ENCODE peak calls at places on chromosomes 7 and 10, in six cellular contexts. W is SK-N-SH, P is HFF-Myc, T is upper lobe of left lung, J is astrocyte of the spinal cord, K is transverse colon. L is an unnamed sample.

GRCh38 chr7:111919690-111920179 is 286.5 kb downstream of the DOCK4 start:
- DNase-seq in T (no peak), J (peak; percentile 90), P (no peak), W (no peak), K (no peak), L (peak; percentile 63)

GRCh38 chr10:42977032-42977416 is 99.8 kb upstream of the RET start:
- DNase-seq in P (no peak), J (no peak), T (no peak), K (peak; percentile 4), W (no peak), L (no peak)

GRCh38 chr10:22246680-22247391 is 29.0 kb upstream of the EBLN1 start:
- DNase-seq in J (peak; percentile 80), T (no peak), K (no peak), W (no peak), P (no peak), L (peak; percentile 75)

GRCh38 chr7:159095979-159096411 is 48.7 kb downstream of the VIPR2 start:
- DNase-seq in K (peak; percentile 5), T (peak; percentile 56), W (no peak), J (no peak), P (no peak), L (no peak)

GRCh38 chr7:19145429-19146201 is 394 bp upstream of the FERD3L start:
- DNase-seq in P (no peak), J (no peak), W (peak; percentile 17), T (no peak), K (no peak), L (no peak)

GRCh38 chr7:11436317-11436716 is 395.7 kb downstream of the THSD7A start:
- DNase-seq in W (no peak), J (peak; percentile 36), T (no peak), P (no peak), K (no peak), L (no peak)

GRCh38 chr10:103040424-103040823 is 122.3 kb downstream of the CNNM2 start:
- DNase-seq in W (no peak), J (peak; percentile 63), P (no peak), T (no peak), K (no peak), L (no peak)

GRCh38 chr7:73830872-73831655 is at the start of gene CLDN4:
- DNase-seq in J (no peak), W (no peak), K (peak; percentile 94), T (peak; percentile 83), P (no peak), L (no peak)

GRCh38 chr7:71132521-71133231 is 732 bp downstream of the GALNT17 start:
- DNase-seq in T (peak; percentile 85), J (peak; percentile 17), W (peak; percentile 35), P (no peak), K (no peak), L (no peak)

GRCh38 chr7:123627859-123628258 is 26.2 kb downstream of the ASB15 start:
- DNase-seq in K (no peak), J (no peak), W (no peak), T (no peak), P (no peak), L (no peak)

GRCh38 chr10:70890917-70891431 is 2.6 kb upstream of the PCBD1 start:
- DNase-seq in W (peak; percentile 88), K (no peak), J (no peak), T (no peak), P (no peak), L (no peak)

GRCh38 chr7:78912781-78913180 is 540.7 kb downstream of the MAGI2 start:
- DNase-seq in W (no peak), T (no peak), K (no peak), P (no peak), J (peak; percentile 2), L (no peak)

GRCh38 chr10:101629781-101630419 is 41.8 kb downstream of the DPCD start:
- DNase-seq in W (no peak), K (no peak), J (no peak), P (no peak), T (no peak), L (no peak)

GRCh38 chr10:103451091-103451801 is 924 bp downstream of the CALHM2 start:
- DNase-seq in J (no peak), K (peak; percentile 52), T (peak; percentile 86), W (peak; percentile 85), P (peak; percentile 53), L (no peak)

GRCh38 chr7:116395125-116395791 is 104.3 kb upstream of the CAV2 start:
- DNase-seq in P (peak; percentile 43), K (no peak), T (no peak), W (no peak), J (peak; percentile 91), L (peak; percentile 83)

GRCh38 chr10:71746344-71747037 is 26.8 kb downstream of the VSIR start:
- DNase-seq in K (peak; percentile 57), W (peak; percentile 51), J (no peak), P (no peak), T (no peak), L (no peak)

GRCh38 chr10:18312385-18313145 is 172.3 kb downstream of the CACNB2 start:
- DNase-seq in T (no peak), P (peak; percentile 27), J (peak; percentile 16), W (peak; percentile 64), K (no peak), L (peak; percentile 21)
- TF ChIP-seq CTCF in T (no peak), P (peak; percentile 29), J (peak; percentile 33), W (peak; percentile 65), K (no peak), L (peak; percentile 40)

GRCh38 chr10:80633910-80634309 is 96.2 kb downstream of the SH2D4B start:
- DNase-seq in W (no peak), K (no peak), J (no peak), P (no peak), T (peak; percentile 64), L (no peak)
- H3K4me3 ChIP-seq in W (no peak overlapping the region), K (no peak overlapping the region), J (no peak overlapping the region), P (no peak overlapping the region), T (no peak overlapping the region), L (no peak overlapping the region)

DNA sequence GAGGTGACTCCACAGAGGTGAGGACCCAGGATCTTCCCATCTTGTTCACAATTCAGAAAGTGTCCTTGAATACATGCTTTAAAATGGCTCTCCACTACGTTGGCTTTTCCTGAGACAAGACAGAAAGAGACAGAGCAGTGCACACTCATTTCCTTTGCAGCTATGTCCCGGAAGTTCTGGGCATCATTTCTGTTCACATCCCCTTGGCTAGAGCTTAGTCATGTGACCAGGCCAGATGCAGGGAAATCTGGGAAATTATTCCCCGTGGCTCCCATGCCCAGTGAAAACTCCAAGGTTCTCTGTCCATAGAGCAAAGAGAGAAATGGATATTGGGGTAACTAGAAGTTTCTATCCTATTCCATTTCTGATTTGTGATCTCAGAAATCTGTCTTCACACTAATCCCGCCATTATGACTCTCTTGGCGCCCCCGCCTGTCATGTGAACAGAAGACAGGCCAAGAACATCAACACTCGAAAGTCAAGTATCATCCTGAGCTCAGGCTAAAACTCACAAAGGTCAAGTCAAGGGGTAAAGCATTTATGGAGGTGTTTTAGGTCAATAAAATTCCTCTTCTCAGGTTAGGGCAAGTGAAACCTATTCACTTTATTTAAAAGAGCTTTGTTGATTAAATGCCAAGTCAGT is 251.4 kb upstream of the HABP2 start:
- DNase-seq in W (no peak), J (no peak), P (no peak), K (no peak), T (no peak), L (no peak)
- TF ChIP-seq CTCF in W (no peak), J (no peak), P (no peak), K (no peak), T (no peak), L (no peak)

DNA sequence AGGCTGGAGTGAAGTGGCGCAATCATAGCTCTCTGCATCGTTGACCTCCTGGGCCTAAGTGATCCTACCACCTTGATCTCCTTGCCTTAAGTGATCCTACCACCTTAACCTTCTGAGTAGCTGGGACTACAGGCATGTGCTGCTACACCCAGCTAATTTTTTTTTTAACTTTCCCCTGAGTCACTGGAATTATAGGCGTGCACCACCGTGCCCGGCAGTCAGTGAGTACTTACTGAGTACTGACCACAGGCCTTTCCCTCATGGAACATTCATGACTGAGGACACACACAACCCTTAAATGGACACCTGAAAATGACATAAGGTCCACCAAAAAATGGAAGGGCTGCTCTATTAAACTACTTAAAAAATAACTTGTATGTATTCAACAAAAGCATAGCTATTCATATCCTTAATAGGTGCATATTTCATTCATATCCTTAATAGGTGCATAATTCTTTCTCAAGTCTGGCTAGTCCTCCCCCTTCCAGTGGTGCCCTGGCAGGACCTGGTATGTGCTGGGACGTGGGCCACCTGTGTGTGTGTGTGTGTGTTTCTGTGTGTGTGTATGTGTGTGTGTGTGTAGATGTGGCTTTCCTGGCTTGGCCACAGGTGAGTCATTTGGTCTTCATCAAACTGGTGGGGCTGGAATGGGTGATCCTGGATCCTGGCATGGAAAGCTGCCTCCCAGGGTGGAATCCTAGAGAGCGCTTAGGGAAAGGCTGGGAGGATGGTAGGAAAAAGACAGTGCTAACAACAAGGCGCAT is 3.5 kb downstream of the FAM180A start:
- DNase-seq in T (no peak), P (no peak), J (peak; percentile 88), K (no peak), W (no peak), L (no peak)
- H3K4me3 ChIP-seq in T (no peak overlapping the region), P (no peak overlapping the region), J (no peak overlapping the region), K (no peak overlapping the region), W (no peak overlapping the region), L (no peak overlapping the region)